ENCODE peak calls at places on chromosomes 16 and 17, in five cellular contexts. O is EL, P is anterior cingulate cortex, Z is ELR, V is AG09319. B is an unnamed sample.

GRCh38 chr17:57732062-57732461 is 13.0 kb downstream of the CCDC182 start:
- DNase-seq in O (no peak), P (no peak), Z (no peak), V (no peak), B (no peak)

GRCh38 chr16:1335996-1336395 is 2.6 kb downstream of the BAIAP3 start:
- DNase-seq in O (no peak), P (no peak), Z (peak), V (no peak), B (no peak)

GRCh38 chr16:55540221-55540620 is 26.3 kb upstream of the CAPNS2 start:
- DNase-seq in O (no peak), P (no peak), Z (no peak), V (no peak), B (no peak)

GRCh38 chr16:2858245-2859025 is 465 bp upstream of the PRSS22 start:
- DNase-seq in O (no peak), P (no peak), Z (peak), V (no peak), B (peak)

GRCh38 chr16:46932802-46933201 is 40.7 kb downstream of the DNAJA2 start:
- DNase-seq in O (no peak), P (no peak), Z (no peak), V (no peak), B (no peak)

GRCh38 chr17:81701288-81702071 is 1.7 kb upstream of the MRPL12 start:
- DNase-seq in O (peak), P (no peak), Z (peak), V (no peak), B (no peak)

GRCh38 chr17:63150994-63151464 is 185.0 kb downstream of the TANC2 start:
- DNase-seq in O (no peak), P (no peak), Z (no peak), V (peak), B (no peak)

GRCh38 chr17:43464046-43464445 is 19.7 kb upstream of the DHX8 start:
- DNase-seq in O (no peak), P (no peak), Z (no peak), V (no peak), B (no peak)

GRCh38 chr17:10089221-10089799 is 109.1 kb downstream of the GAS7 start:
- DNase-seq in O (no peak), P (no peak), Z (no peak), V (no peak), B (no peak)

B was measured in Calu3.